ENCODE peak calls at places on chromosome 21, in four cellular contexts. S is HCT116, N is HepG2, W is SK-N-SH. A is an unnamed sample.

GRCh38 chr21:19508844-19509243 is 1105.3 kb upstream of the TMPRSS15 start:
- DNase-seq in S (no peak), W (no peak), N (no peak), A (no peak)

GRCh38 chr21:17501107-17502006 is 11.5 kb upstream of the CXADR start:
- DNase-seq in W (no peak), N (peak; percentile 98), S (peak; percentile 57), A (no peak)

GRCh38 chr21:29002442-29003144 is 9.9 kb upstream of the LTN1 start:
- DNase-seq in N (peak; percentile 92), S (peak; percentile 92), W (peak; percentile 97), A (peak; percentile 87)

GRCh38 chr21:16087523-16087922 is 357.7 kb downstream of the USP25 start:
- DNase-seq in N (no peak), W (no peak), S (no peak), A (no peak)

GRCh38 chr21:43692949-43693348 is 26.0 kb upstream of the PDXK start:
- DNase-seq in N (no peak), S (no peak), W (no peak), A (no peak)

GRCh38 chr21:25584833-25585232 is 22.4 kb downstream of the MRPL39 start:
- DNase-seq in N (no peak), S (no peak), W (no peak), A (no peak)

GRCh38 chr21:25895565-25896205 is 160.9 kb downstream of the GABPA start:
- DNase-seq in S (no peak), W (peak; percentile 43), N (no peak), A (no peak)

GRCh38 chr21:26085882-26086281 is 84.7 kb downstream of the APP start:
- DNase-seq in S (no peak), N (no peak), W (no peak), A (no peak)

GRCh38 chr21:39184050-39184980 is 1.1 kb upstream of the PSMG1 start:
- DNase-seq in N (no peak), W (no peak), S (no peak), A (no peak)

GRCh38 chr21:39938086-39938611 is 70.9 kb downstream of the PCP4 start:
- DNase-seq in N (no peak), W (no peak), S (no peak), A (no peak)

GRCh38 chr21:42975886-42976608 is 1.7 kb downstream of the PKNOX1 start:
- DNase-seq in N (no peak), S (no peak), W (no peak), A (no peak)

GRCh38 chr21:25323356-25323949 is 283.8 kb downstream of the MRPL39 start:
- DNase-seq in N (no peak), W (no peak), S (no peak), A (no peak)

GRCh38 chr21:34536820-34537219 is 24.8 kb upstream of the KCNE1 start:
- DNase-seq in S (no peak), W (no peak), N (peak; percentile 43), A (no peak)

GRCh38 chr21:33324311-33325221 is at the start of gene IFNAR1:
- DNase-seq in S (peak; percentile 94), N (peak; percentile 92), W (peak; percentile 99), A (peak; percentile 91)

GRCh38 chr21:14064296-14064645 is 146.5 kb downstream of the LIPI start:
- DNase-seq in S (no peak), N (no peak), W (no peak), A (no peak)

GRCh38 chr21:43211085-43212071 is 42.6 kb downstream of the CRYAA start:
- DNase-seq in W (peak; percentile 67), N (peak; percentile 90), S (peak; percentile 4), A (no peak)

GRCh38 chr21:33096426-33096825 is 26.5 kb downstream of the OLIG1 start:
- DNase-seq in S (no peak), N (no peak), W (no peak), A (no peak)

GRCh38 chr21:19490481-19490880 is 1086.9 kb upstream of the TMPRSS15 start:
- DNase-seq in N (no peak), S (no peak), W (no peak), A (no peak)

GRCh38 chr21:17527240-17527639 is 14.4 kb downstream of the CXADR start:
- DNase-seq in N (peak; percentile 83), W (peak; percentile 24), S (no peak), A (no peak)

GRCh38 chr21:24118738-24119470 is 1488.4 kb downstream of the MRPL39 start:
- DNase-seq in N (no peak), W (no peak), S (no peak), A (no peak)

GRCh38 chr21:25503981-25504380 is 103.3 kb downstream of the MRPL39 start:
- DNase-seq in N (no peak), W (no peak), S (no peak), A (no peak)

GRCh38 chr21:39004776-39005605 is 178.3 kb downstream of the PSMG1 start:
- DNase-seq in S (no peak), W (peak; percentile 83), N (no peak), A (no peak)

GRCh38 chr21:21101911-21102310 is 103.7 kb downstream of the NCAM2 start:
- DNase-seq in S (no peak), N (peak; percentile 3), W (peak; percentile 15), A (no peak)

GRCh38 chr21:28239345-28239744 is 753.3 kb downstream of the LTN1 start:
- DNase-seq in W (no peak), N (no peak), S (no peak), A (no peak)

GRCh38 chr21:39799178-39799577 is 54.2 kb downstream of the IGSF5 start:
- DNase-seq in N (no peak), S (no peak), W (no peak), A (no peak)

GRCh38 chr21:34131586-34131985 is 58.2 kb downstream of the MRPS6 start:
- DNase-seq in S (no peak), W (no peak), N (no peak), A (no peak)

GRCh38 chr21:33308586-33309490 is 15.9 kb upstream of the IFNAR1 start:
- DNase-seq in N (no peak), S (no peak), W (peak; percentile 47), A (no peak)

GRCh38 chr21:35575280-35575915 is 484.9 kb downstream of the SETD4 start:
- DNase-seq in W (no peak), N (no peak), S (no peak), A (no peak)

GRCh38 chr21:34204021-34204420 is 130.6 kb downstream of the MRPS6 start:
- DNase-seq in W (no peak), N (no peak), S (no peak), A (no peak)

GRCh38 chr21:43864806-43865470 is at the start of gene AGPAT3:
- DNase-seq in S (no peak), N (no peak), W (peak; percentile 87), A (no peak)

DNA sequence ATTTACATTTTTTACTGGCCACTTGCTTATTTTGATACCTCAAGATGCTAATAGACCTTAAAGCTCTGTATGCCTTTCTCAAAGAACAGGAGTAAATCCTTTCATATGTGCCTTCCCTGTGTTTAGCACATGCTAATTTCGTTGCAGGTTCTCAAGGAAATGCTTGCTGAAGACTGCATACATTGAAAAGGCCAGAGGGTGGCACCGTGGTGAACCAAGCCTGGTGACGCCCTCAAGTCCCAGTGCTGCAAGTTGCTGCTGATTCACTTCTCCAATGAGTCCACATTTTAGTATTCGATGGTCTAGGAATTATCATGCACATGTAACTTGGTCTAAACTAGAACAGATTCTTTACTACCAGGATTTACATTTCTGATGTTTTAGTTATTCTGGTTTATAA is 94.1 kb downstream of the CLDN17 start:
- DNase-seq in W (no peak), N (no peak), S (no peak), A (no peak)
- TF ChIP-seq JUND in W (no peak), N (no peak), S (no peak), A (no peak)

GRCh38 chr21:44984792-44985440 is 45.1 kb downstream of the SLX9 start:
- DNase-seq in W (peak; percentile 76), S (no peak), N (peak; percentile 91), A (no peak)

GRCh38 chr21:44982558-44983244 is 42.9 kb downstream of the SLX9 start:
- DNase-seq in S (no peak), W (no peak), N (peak; percentile 80), A (no peak)

GRCh38 chr21:44985441-44986401 is 45.9 kb downstream of the SLX9 start:
- DNase-seq in N (no peak), W (peak; percentile 75), S (no peak), A (no peak)

GRCh38 chr21:44984428-44984791 is 44.6 kb downstream of the SLX9 start:
- DNase-seq in S (no peak), N (peak; percentile 28), W (peak; percentile 71), A (no peak)

DNA sequence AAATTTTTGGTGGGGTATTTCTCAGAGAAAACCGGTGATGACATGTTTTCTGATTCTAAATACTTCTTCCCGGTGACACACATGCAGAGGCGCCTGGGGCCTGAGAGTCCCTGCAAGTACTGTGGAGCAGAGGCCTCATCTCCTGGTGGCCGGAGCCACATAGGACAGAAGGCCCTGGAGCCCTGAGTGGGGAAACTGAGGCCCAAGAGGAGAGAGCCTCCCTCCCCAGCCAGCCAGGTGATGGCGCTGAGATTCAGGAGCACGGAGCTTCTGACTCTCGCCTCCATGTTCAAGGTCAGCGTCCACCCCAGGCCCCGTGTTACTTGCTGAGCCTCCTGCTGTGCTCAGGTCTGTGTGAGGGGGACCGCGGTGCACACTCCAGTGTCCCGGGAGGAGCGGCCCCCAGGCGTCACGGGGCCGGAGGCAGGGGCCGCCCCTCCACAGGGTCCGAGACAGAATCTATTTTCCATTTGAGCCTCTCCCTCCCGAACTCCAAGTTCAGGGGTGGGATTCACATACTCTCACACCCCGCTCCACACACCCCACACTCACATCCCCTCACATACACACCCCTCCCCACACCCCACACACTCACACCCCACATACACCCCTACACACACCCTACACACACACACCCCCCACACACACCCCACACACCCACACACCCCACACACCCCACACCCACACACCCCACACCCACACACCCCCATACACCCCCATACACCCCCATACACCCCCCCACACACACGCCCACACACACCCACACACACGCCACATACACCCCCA is 43.8 kb downstream of the SLX9 start:
- DNase-seq in S (no peak), N (peak; percentile 35), W (no peak), A (no peak)
- TF ChIP-seq JUND in S (no peak), N (no peak), W (no peak), A (no peak)

GRCh38 chr21:45048968-45049367 is 25.4 kb upstream of the ADARB1 start:
- DNase-seq in W (no peak), N (no peak), S (no peak), A (no peak)

GRCh38 chr21:45051580-45052434 is 22.6 kb upstream of the ADARB1 start:
- DNase-seq in W (no peak), S (no peak), N (no peak), A (no peak)

GRCh38 chr21:45049725-45050359 is 24.5 kb upstream of the ADARB1 start:
- DNase-seq in N (no peak), W (no peak), S (no peak), A (no peak)

GRCh38 chr21:45050361-45050785 is 24.0 kb upstream of the ADARB1 start:
- DNase-seq in W (no peak), S (no peak), N (no peak), A (peak; percentile 47)

GRCh38 chr21:45050786-45051489 is 23.4 kb upstream of the ADARB1 start:
- DNase-seq in S (no peak), N (no peak), W (no peak), A (no peak)
- TF ChIP-seq JUND in S (no peak), N (no peak), W (no peak), A (no peak)

DNA sequence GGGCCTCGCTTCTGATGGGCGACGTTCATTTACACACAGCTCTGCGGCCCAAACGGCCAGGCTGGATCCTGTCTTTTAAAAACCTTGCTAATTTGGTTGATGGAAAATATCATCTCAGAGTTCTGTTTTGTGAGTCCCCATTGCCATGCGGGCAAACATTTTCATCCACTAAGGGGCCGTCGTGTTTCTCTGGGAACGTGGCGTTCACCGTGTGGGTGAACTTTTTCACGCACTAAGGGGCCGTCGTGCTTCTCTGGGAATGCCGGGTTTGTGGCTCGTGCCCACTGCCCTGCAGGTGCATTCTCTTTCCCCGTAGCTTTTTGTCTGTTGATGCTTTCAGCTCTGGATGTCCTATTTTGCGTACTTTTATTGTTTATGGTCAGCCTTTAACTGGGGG is 6.8 kb downstream of the COL18A1 start:
- DNase-seq in S (no peak), N (no peak), W (no peak), A (no peak)
- TF ChIP-seq JUND in S (no peak), N (no peak), W (no peak), A (no peak)

A was measured in H1.